ENCODE peak calls at places on chromosome 17, in five cellular contexts. F is AG10803, A is frontal cortex, I is Daoy, D is NCI-H1417. Y is an unnamed sample.
A peak's percentile ranks its signal among the peaks of the same experiment; 100 is the strongest.

GRCh38 chr17:82470065-82470464 is 11.5 kb downstream of the NARF start:
- DNase-seq in F (no peak), A (no peak), D (no peak), I (no peak), Y (no peak)

GRCh38 chr17:81396278-81396721 is 1.0 kb downstream of the BAHCC1 start:
- DNase-seq in A (no peak), F (peak; percentile 8), I (no peak), D (peak; percentile 43), Y (no peak)

GRCh38 chr17:27654654-27655524 is 23.9 kb downstream of the LGALS9 start:
- DNase-seq in D (peak; percentile 41), I (peak; percentile 80), F (peak; percentile 42), A (peak; percentile 34), Y (peak; percentile 89)

GRCh38 chr17:49588726-49589555 is 13.3 kb downstream of the NXPH3 start:
- DNase-seq in D (no peak), A (no peak), I (no peak), F (peak; percentile 81), Y (no peak)

GRCh38 chr17:80749611-80750010 is 205.0 kb downstream of the RPTOR start:
- DNase-seq in D (no peak), I (no peak), F (no peak), A (no peak), Y (no peak)

GRCh38 chr17:50603340-50603739 is 31.3 kb upstream of the ABCC3 start:
- DNase-seq in D (peak; percentile 70), I (no peak), F (no peak), A (no peak), Y (no peak)

GRCh38 chr17:42617956-42618431 is 8.5 kb downstream of the TUBG1 start:
- DNase-seq in F (no peak), I (no peak), D (no peak), A (no peak), Y (no peak)

GRCh38 chr17:57599271-57600045 is 145.6 kb downstream of the CCDC182 start:
- DNase-seq in I (no peak), D (no peak), A (no peak), F (no peak), Y (no peak)

GRCh38 chr17:1640329-1641064 is 5.0 kb downstream of the SCARF1 start:
- DNase-seq in A (peak; percentile 58), I (no peak), D (no peak), F (no peak), Y (no peak)

GRCh38 chr17:59634632-59635561 is 15.2 kb downstream of the CLTC start:
- DNase-seq in F (no peak), D (no peak), A (no peak), I (no peak), Y (no peak)

GRCh38 chr17:38561416-38562214 is 44.1 kb downstream of the SRCIN1 start:
- DNase-seq in A (no peak), I (no peak), F (no peak), D (no peak), Y (no peak)

GRCh38 chr17:78231991-78232759 is 744 bp downstream of the TMEM235 start:
- DNase-seq in F (no peak), A (no peak), D (no peak), I (peak; percentile 46), Y (no peak)

GRCh38 chr17:82424001-82424862 is 5.8 kb upstream of the OGFOD3 start:
- DNase-seq in F (peak; percentile 54), I (peak; percentile 40), D (peak; percentile 10), A (no peak), Y (no peak)

GRCh38 chr17:8801135-8801840 is 2.1 kb upstream of the MFSD6L start:
- DNase-seq in A (no peak), I (no peak), F (no peak), D (no peak), Y (no peak)

GRCh38 chr17:19672009-19672837 is 23.7 kb downstream of the ALDH3A2 start:
- DNase-seq in D (no peak), F (peak; percentile 61), A (no peak), I (no peak), Y (no peak)

GRCh38 chr17:17681744-17682292 is 560 bp downstream of the RAI1 start:
- DNase-seq in A (peak; percentile 64), I (peak; percentile 66), F (no peak), D (no peak), Y (no peak)

GRCh38 chr17:81811705-81812570 is 8.0 kb downstream of the GCGR start:
- DNase-seq in I (no peak), D (no peak), F (no peak), A (no peak), Y (no peak)

GRCh38 chr17:40314557-40314953 is 5.6 kb downstream of the RARA start:
- DNase-seq in D (no peak), A (peak; percentile 24), F (peak; percentile 93), I (peak; percentile 99), Y (no peak)

GRCh38 chr17:81033535-81034167 is 1.3 kb upstream of the BAIAP2 start:
- DNase-seq in F (no peak), A (no peak), I (no peak), D (no peak), Y (no peak)

GRCh38 chr17:29347831-29348281 is 42.3 kb upstream of the TAOK1 start:
- DNase-seq in I (no peak), F (peak; percentile 40), A (no peak), D (no peak), Y (no peak)

GRCh38 chr17:64707077-64707591 is 45.0 kb upstream of the SMURF2 start:
- DNase-seq in D (no peak), F (peak; percentile 99), A (no peak), I (peak; percentile 100), Y (no peak)

GRCh38 chr17:7511108-7511507 is 26.9 kb downstream of the POLR2A start:
- DNase-seq in A (no peak), F (no peak), D (no peak), I (no peak), Y (no peak)

GRCh38 chr17:29219378-29220047 is 27.1 kb upstream of the CRYBA1 start:
- DNase-seq in A (peak; percentile 59), I (peak; percentile 76), F (peak; percentile 79), D (peak; percentile 63), Y (peak; percentile 73)

GRCh38 chr17:79204261-79204660 is 129.6 kb downstream of the ENGASE start:
- DNase-seq in A (no peak), F (no peak), D (no peak), I (no peak), Y (no peak)

GRCh38 chr17:78494961-78495330 is 82.2 kb downstream of the DNAH17 start:
- DNase-seq in I (no peak), D (no peak), F (no peak), A (no peak), Y (no peak)

GRCh38 chr17:76682306-76682705 is 28.5 kb downstream of the MXRA7 start:
- DNase-seq in D (no peak), I (peak; percentile 63), F (peak; percentile 65), A (no peak), Y (no peak)

GRCh38 chr17:16287563-16288027 is 65.7 kb downstream of the CENPV start:
- DNase-seq in F (peak; percentile 70), I (peak; percentile 83), A (no peak), D (no peak), Y (no peak)

GRCh38 chr17:82494236-82495055 is 25.1 kb upstream of the FOXK2 start:
- DNase-seq in D (peak; percentile 57), A (peak; percentile 88), F (peak; percentile 98), I (peak; percentile 98), Y (peak; percentile 79)

GRCh38 chr17:5837055-5837491 is 233.1 kb upstream of the WSCD1 start:
- DNase-seq in F (peak; percentile 62), I (peak; percentile 86), A (no peak), D (no peak), Y (no peak)

GRCh38 chr17:80698297-80698696 is 153.7 kb downstream of the RPTOR start:
- DNase-seq in I (no peak), D (no peak), F (no peak), A (no peak), Y (no peak)

GRCh38 chr17:8532021-8532420 is 96.3 kb downstream of the NDEL1 start:
- DNase-seq in D (no peak), I (peak; percentile 47), A (no peak), F (no peak), Y (no peak)

GRCh38 chr17:42536048-42536371 is at the start of gene NAGLU:
- DNase-seq in A (peak; percentile 99), I (peak; percentile 89), D (peak; percentile 92), F (peak; percentile 84), Y (peak; percentile 99)

GRCh38 chr17:60989439-60989838 is 311.8 kb downstream of the BCAS3 start:
- DNase-seq in D (no peak), I (no peak), A (no peak), F (no peak), Y (no peak)

GRCh38 chr17:49995055-49995738 is at the start of gene DLX3:
- DNase-seq in D (peak; percentile 79), A (peak; percentile 40), F (peak; percentile 63), I (peak; percentile 70), Y (no peak)

GRCh38 chr17:69357701-69358100 is 30.8 kb upstream of the ABCA5 start:
- DNase-seq in A (no peak), I (no peak), D (no peak), F (no peak), Y (no peak)

GRCh38 chr17:81514735-81515529 is 2.3 kb upstream of the ACTG1 start:
- DNase-seq in I (peak; percentile 93), F (peak; percentile 87), D (peak; percentile 70), A (peak; percentile 71), Y (no peak)

GRCh38 chr17:82930043-82930923 is 90.5 kb upstream of the ZNF750 start:
- DNase-seq in D (no peak), I (no peak), A (no peak), F (no peak), Y (no peak)

GRCh38 chr17:37708616-37709212 is 36.1 kb downstream of the HNF1B start:
- DNase-seq in I (peak; percentile 37), A (no peak), D (no peak), F (no peak), Y (no peak)